ENCODE peak calls at places on chromosome 13, in six cellular contexts. U is activated CD4-positive, alpha-beta T cell treated with anti-CD3 and anti-CD28 coated beads, Interleukin-2, amount 50 U/mL, for 24 hours; O is stimulated activated naive CD8-positive, alpha-beta T cell treated with anti-CD3 and anti-CD28 coated beads, Interleukin-15, amount 100 ng/mL, for 72 hours; N is foreskin fibroblast; J is iris pigment epithelial cell; S is activated T-cell treated with anti-CD3 and anti-CD28 coated beads for 24 hours. V is an unnamed sample.

GRCh38 chr13:23380534-23380933 is 53.0 kb downstream of the SACS start:
- DNase-seq in N (peak), S (no peak), O (no peak), J (peak), U (no peak), V (no peak)

GRCh38 chr13:113511361-113511760 is 20.9 kb upstream of the DCUN1D2 start:
- DNase-seq in S (no peak), J (no peak), N (peak), U (no peak), O (no peak), V (no peak)

GRCh38 chr13:72648513-72649065 is 78.8 kb downstream of the MZT1 start:
- DNase-seq in S (no peak), J (no peak), O (no peak), N (no peak), U (no peak), V (no peak)

GRCh38 chr13:41506312-41506711 is 49.0 kb downstream of the RGCC start:
- DNase-seq in J (no peak), S (no peak), O (no peak), N (no peak), U (no peak), V (no peak)

GRCh38 chr13:108915095-108915633 is 285.8 kb downstream of the MYO16 start:
- DNase-seq in U (no peak), O (no peak), S (no peak), N (peak), J (peak), V (no peak)

GRCh38 chr13:27199691-27200090 is 28.1 kb upstream of the USP12 start:
- DNase-seq in O (no peak), U (no peak), J (no peak), S (no peak), N (no peak), V (no peak)

GRCh38 chr13:29791997-29792775 is 58.2 kb downstream of the UBL3 start:
- DNase-seq in N (no peak), O (no peak), U (no peak), S (no peak), J (peak), V (no peak)

GRCh38 chr13:99525967-99526366 is 24.7 kb downstream of the TM9SF2 start:
- DNase-seq in U (no peak), N (no peak), S (no peak), J (no peak), O (no peak), V (no peak)

GRCh38 chr13:103469771-103470170 is 403.6 kb upstream of the SLC10A2 start:
- DNase-seq in N (no peak), U (no peak), J (no peak), O (no peak), S (no peak), V (no peak)

GRCh38 chr13:23858586-23858985 is 30.6 kb downstream of the MIPEP start:
- DNase-seq in N (no peak), S (no peak), J (no peak), O (no peak), U (no peak), V (no peak)

GRCh38 chr13:99086149-99086868 is 108.4 kb upstream of the DOCK9 start:
- DNase-seq in O (peak), U (peak), S (peak), N (peak), J (peak), V (peak)

GRCh38 chr13:34720618-34721017 is 221.5 kb upstream of the NBEA start:
- DNase-seq in N (no peak), J (peak), S (no peak), U (no peak), O (no peak), V (no peak)

GRCh38 chr13:93326427-93326826 is 99.8 kb downstream of the GPC6 start:
- DNase-seq in U (no peak), O (no peak), N (no peak), S (no peak), J (no peak), V (no peak)

GRCh38 chr13:75467009-75467728 is 14.8 kb downstream of the TBC1D4 start:
- DNase-seq in S (no peak), U (no peak), O (no peak), J (no peak), N (no peak), V (peak)

GRCh38 chr13:26022538-26023292 is 29.1 kb downstream of the SHISA2 start:
- DNase-seq in O (no peak), S (no peak), N (peak), U (no peak), J (peak), V (no peak)

GRCh38 chr13:59112375-59112774 is 1051.4 kb downstream of the DIAPH3 start:
- DNase-seq in N (peak), J (peak), S (no peak), O (no peak), U (no peak), V (no peak)

GRCh38 chr13:109381546-109382180 is 404.7 kb downstream of the IRS2 start:
- DNase-seq in U (no peak), N (peak), O (no peak), J (peak), S (no peak), V (no peak)

GRCh38 chr13:102333320-102334181 is 68.3 kb downstream of the FGF14 start:
- DNase-seq in O (no peak), N (peak), U (no peak), S (no peak), J (no peak), V (no peak)

GRCh38 chr13:49443327-49443688 is 556 bp downstream of the CAB39L start:
- DNase-seq in J (peak), U (no peak), O (no peak), N (peak), S (no peak), V (no peak)

GRCh38 chr13:95630593-95630992 is 13.9 kb downstream of the DZIP1 start:
- DNase-seq in S (no peak), J (no peak), U (no peak), N (no peak), O (no peak), V (no peak)

GRCh38 chr13:100173203-100173602 is 84.3 kb downstream of the PCCA start:
- DNase-seq in N (no peak), J (no peak), S (no peak), U (no peak), O (no peak), V (no peak)

GRCh38 chr13:27476943-27477681 is 26.7 kb upstream of the MTIF3 start:
- DNase-seq in O (no peak), N (peak), U (no peak), J (peak), S (no peak), V (peak)

GRCh38 chr13:92158335-92158734 is 759.9 kb downstream of the GPC5 start:
- DNase-seq in U (no peak), J (peak), S (no peak), N (peak), O (no peak), V (no peak)

GRCh38 chr13:30111810-30112209 is 195.5 kb downstream of the KATNAL1 start:
- DNase-seq in O (no peak), N (peak), S (no peak), U (no peak), J (no peak), V (no peak)

GRCh38 chr13:39148513-39148961 is 110.3 kb downstream of the NHLRC3 start:
- DNase-seq in N (peak), O (no peak), J (peak), S (peak), U (no peak), V (no peak)

GRCh38 chr13:30832845-30833332 is 73.2 kb upstream of the MEDAG start:
- DNase-seq in S (peak), N (no peak), J (peak), O (peak), U (peak), V (no peak)

GRCh38 chr13:38661276-38661675 is 25.6 kb upstream of the FREM2 start:
- DNase-seq in O (no peak), U (no peak), S (no peak), J (no peak), N (peak), V (no peak)

GRCh38 chr13:106867249-106867648 is 299.3 kb upstream of the ARGLU1 start:
- DNase-seq in O (no peak), N (peak), J (peak), U (no peak), S (no peak), V (no peak)

GRCh38 chr13:23852351-23852750 is 36.8 kb downstream of the MIPEP start:
- DNase-seq in S (no peak), U (no peak), N (no peak), O (no peak), J (peak), V (no peak)

GRCh38 chr13:35720290-35720689 is 243.8 kb upstream of the MAB21L1 start:
- DNase-seq in J (no peak), S (no peak), U (no peak), O (no peak), N (no peak), V (no peak)

GRCh38 chr13:71814806-71815205 is 52.2 kb downstream of the DACH1 start:
- DNase-seq in U (no peak), S (no peak), O (no peak), J (no peak), N (no peak), V (no peak)

GRCh38 chr13:74661851-74662250 is 527.6 kb upstream of the KLF12 start:
- DNase-seq in J (no peak), U (no peak), O (no peak), N (peak), S (no peak), V (no peak)

GRCh38 chr13:100608906-100609305 is 20.3 kb upstream of the GGACT start:
- DNase-seq in O (peak), U (no peak), J (peak), S (no peak), N (no peak), V (peak)

V was measured in GM06990.